ENCODE peak calls at places on chromosomes 3 and 15, in four cellular contexts. F is Panc1, Z is NCI-H1105, X is choroid plexus epithelial cell. T is an unnamed sample.

GRCh38 chr3:149512073-149512782 is 37.7 kb downstream of the TM4SF4 start:
- DNase-seq in F (no peak), X (peak), Z (peak), T (no peak)

GRCh38 chr3:181713673-181714270 is 2.0 kb downstream of the SOX2 start:
- DNase-seq in F (no peak), Z (no peak), X (no peak), T (no peak)

GRCh38 chr3:168973897-168974296 is 689.6 kb downstream of the MECOM start:
- DNase-seq in X (peak), F (no peak), Z (no peak), T (no peak)

GRCh38 chr3:61627768-61628185 is 66.4 kb downstream of the PTPRG start:
- DNase-seq in Z (no peak), F (no peak), X (peak), T (no peak)

GRCh38 chr15:73683257-73683623 is 943 bp upstream of the CD276 start:
- DNase-seq in X (no peak), Z (no peak), F (no peak), T (no peak)

GRCh38 chr15:53586815-53587214 is 172.6 kb downstream of the WDR72 start:
- DNase-seq in F (no peak), Z (no peak), X (peak), T (peak)

GRCh38 chr3:122665226-122665786 is 15.3 kb upstream of the PARP14 start:
- DNase-seq in X (no peak), F (no peak), Z (no peak), T (no peak)

GRCh38 chr3:150105886-150106612 is 135.4 kb upstream of the PFN2 start:
- DNase-seq in X (no peak), F (no peak), Z (no peak), T (no peak)

GRCh38 chr3:197363553-197364409 is 65.4 kb upstream of the DLG1 start:
- DNase-seq in Z (no peak), F (no peak), X (no peak), T (no peak)

GRCh38 chr3:55486857-55487375 is at the start of gene WNT5A:
- DNase-seq in X (peak), F (no peak), Z (no peak), T (no peak)

GRCh38 chr3:116085456-116085855 is 359.8 kb downstream of the LSAMP start:
- DNase-seq in X (no peak), F (no peak), Z (no peak), T (no peak)

GRCh38 chr3:140128217-140129137 is 193.5 kb downstream of the CLSTN2 start:
- DNase-seq in X (peak), Z (peak), F (peak), T (no peak)

GRCh38 chr3:61521229-61521628 is 40.1 kb upstream of the PTPRG start:
- DNase-seq in X (no peak), Z (no peak), F (no peak), T (peak)

GRCh38 chr3:27659279-27660021 is 62.7 kb downstream of the EOMES start:
- DNase-seq in Z (no peak), F (no peak), X (peak), T (no peak)

GRCh38 chr15:74235962-74236361 is at the start of gene CCDC33:
- DNase-seq in X (no peak), Z (peak), F (no peak), T (no peak)

GRCh38 chr15:83284563-83285283 is at the start of gene BNC1:
- DNase-seq in X (peak), F (no peak), Z (no peak), T (no peak)

GRCh38 chr15:45234562-45235235 is 17.3 kb upstream of the SLC28A2 start:
- DNase-seq in X (no peak), F (no peak), Z (no peak), T (no peak)

GRCh38 chr15:40295297-40295696 is 12.4 kb upstream of the ANKRD63 start:
- DNase-seq in F (no peak), X (no peak), Z (no peak), T (no peak)

GRCh38 chr15:53202876-53203275 is 412.7 kb upstream of the ONECUT1 start:
- DNase-seq in Z (no peak), X (no peak), F (no peak), T (no peak)

GRCh38 chr15:101579766-101580165 is 72.4 kb downstream of the TM2D3 start:
- DNase-seq in F (no peak), Z (no peak), X (peak), T (no peak)

GRCh38 chr3:58414538-58415197 is 19.0 kb downstream of the PDHB start:
- DNase-seq in F (no peak), Z (peak), X (peak), T (peak)

GRCh38 chr3:68919000-68919399 is 13.3 kb downstream of the TAFA4 start:
- DNase-seq in X (peak), Z (no peak), F (no peak), T (no peak)

GRCh38 chr15:42138968-42139386 is 17.5 kb downstream of the PLA2G4F start:
- DNase-seq in X (no peak), F (no peak), Z (no peak), T (no peak)

GRCh38 chr3:127999509-128000106 is 52.6 kb upstream of the SEC61A1 start:
- DNase-seq in F (no peak), X (no peak), Z (no peak), T (no peak)

GRCh38 chr3:38039899-38040261 is 872 bp downstream of the DLEC1 start:
- DNase-seq in X (peak), F (no peak), Z (no peak), T (peak)

GRCh38 chr15:40466426-40467259 is 4.1 kb upstream of the CHST14 start:
- DNase-seq in Z (no peak), F (no peak), X (no peak), T (no peak)

GRCh38 chr3:81910244-81910852 is 148.9 kb upstream of the GBE1 start:
- DNase-seq in X (peak), F (peak), Z (peak), T (no peak)

GRCh38 chr15:40943764-40944365 is 9.4 kb upstream of the CHAC1 start:
- DNase-seq in F (no peak), Z (no peak), X (no peak), T (no peak)

GRCh38 chr3:190773948-190774347 is 88.5 kb downstream of the GMNC start:
- DNase-seq in F (no peak), Z (no peak), X (no peak), T (no peak)